ENCODE peak calls at places on chromosomes 2 and 18, in eight cellular contexts. Y is choroid plexus epithelial cell; R is HCT116; U is CD4-positive, alpha-beta memory T cell; M is fibroblast of pulmonary artery; V is lower leg skin; B is right cardiac atrium; I is IMR-90. C is an unnamed sample.

GRCh38 chr2:120669121-120669952 is 66.3 kb upstream of the GLI2 start:
- DNase-seq in Y (peak), V (no peak), M (peak), R (peak), I (peak), U (no peak), B (no peak), C (peak)

GRCh38 chr2:23388292-23388691 is 3.3 kb downstream of the KLHL29 start:
- DNase-seq in M (no peak), V (no peak), Y (no peak), U (no peak), B (no peak), R (no peak), I (no peak), C (no peak)

GRCh38 chr2:216012830-216013079 is 596 bp downstream of the MREG start:
- DNase-seq in V (no peak), B (no peak), R (no peak), M (no peak), Y (no peak), U (no peak), I (no peak), C (no peak)

GRCh38 chr2:37232131-37232933 is 874 bp downstream of the NDUFAF7 start:
- DNase-seq in I (peak), B (peak), M (peak), Y (no peak), U (no peak), V (peak), R (no peak), C (peak)

GRCh38 chr18:51957001-51957400 is 383.0 kb upstream of the DCC start:
- DNase-seq in Y (no peak), B (no peak), V (no peak), M (no peak), R (no peak), U (no peak), I (no peak), C (no peak)

GRCh38 chr2:180695570-180695969 is 284.8 kb upstream of the UBE2E3 start:
- DNase-seq in M (no peak), B (no peak), U (no peak), I (no peak), Y (no peak), R (no peak), V (no peak), C (no peak)

GRCh38 chr2:101900375-101900774 is 91.4 kb upstream of the IL1R2 start:
- DNase-seq in Y (no peak), U (no peak), R (no peak), B (no peak), I (no peak), V (no peak), M (no peak), C (no peak)

GRCh38 chr18:14029512-14029911 is 102.7 kb downstream of the ZNF519 start:
- DNase-seq in V (no peak), M (no peak), Y (no peak), U (no peak), I (no peak), B (no peak), R (no peak), C (no peak)

GRCh38 chr2:107325983-107326786 is 440.2 kb upstream of the ST6GAL2 start:
- DNase-seq in V (peak), I (no peak), B (peak), M (peak), U (no peak), R (no peak), Y (peak), C (peak)

GRCh38 chr2:211869134-211869533 is 669.5 kb downstream of the ERBB4 start:
- DNase-seq in V (no peak), I (no peak), U (no peak), M (no peak), Y (no peak), R (no peak), B (no peak), C (no peak)

GRCh38 chr2:158968396-158969161 is at the start of gene TANC1:
- DNase-seq in R (peak), Y (peak), B (peak), U (peak), M (peak), I (peak), V (peak), C (peak)

GRCh38 chr18:4807495-4808293 is 352.6 kb upstream of the DLGAP1 start:
- DNase-seq in I (no peak), U (no peak), B (no peak), V (no peak), R (no peak), M (no peak), Y (no peak), C (no peak)

GRCh38 chr2:160308476-160308875 is 108.4 kb upstream of the ITGB6 start:
- DNase-seq in I (no peak), V (no peak), Y (no peak), B (peak), M (no peak), U (no peak), R (no peak), C (peak)

GRCh38 chr18:8529609-8530008 is 79.6 kb upstream of the RAB12 start:
- DNase-seq in R (no peak), B (no peak), U (no peak), V (no peak), Y (no peak), M (no peak), I (no peak), C (no peak)

GRCh38 chr2:216858312-216858711 is 1.6 kb downstream of the TNP1 start:
- DNase-seq in I (peak), U (no peak), V (no peak), B (no peak), R (no peak), Y (peak), M (no peak), C (no peak)

GRCh38 chr2:212364586-212364985 is 174.0 kb downstream of the ERBB4 start:
- DNase-seq in Y (no peak), V (no peak), M (peak), U (no peak), R (no peak), I (no peak), B (no peak), C (no peak)

GRCh38 chr18:23307567-23308295 is 145.4 kb upstream of the RIOK3 start:
- DNase-seq in M (peak), B (no peak), R (peak), U (no peak), Y (peak), V (no peak), I (peak), C (peak)

GRCh38 chr2:96470636-96471035 is 34.5 kb downstream of the NEURL3 start:
- DNase-seq in U (no peak), R (no peak), M (peak), Y (peak), V (no peak), B (peak), I (peak), C (peak)

GRCh38 chr2:69694894-69695849 is 46.8 kb upstream of the ANXA4 start:
- DNase-seq in M (peak), B (no peak), V (no peak), Y (peak), R (no peak), U (no peak), I (peak), C (peak)

GRCh38 chr18:32360682-32361345 is 109.9 kb downstream of the GAREM1 start:
- DNase-seq in B (no peak), U (no peak), M (no peak), R (no peak), Y (no peak), I (no peak), V (no peak), C (no peak)

GRCh38 chr18:72056171-72056570 is 488.0 kb downstream of the CBLN2 start:
- DNase-seq in M (no peak), R (no peak), B (no peak), I (no peak), U (no peak), V (no peak), Y (no peak), C (no peak)

GRCh38 chr2:183389546-183390080 is 265.4 kb downstream of the NUP35 start:
- DNase-seq in M (no peak), R (no peak), U (no peak), I (no peak), Y (no peak), B (peak), V (no peak), C (no peak)

GRCh38 chr2:81266106-81266505 is 961.6 kb upstream of the LRRTM1 start:
- DNase-seq in Y (no peak), B (no peak), U (no peak), R (peak), M (peak), I (no peak), V (no peak), C (peak)

GRCh38 chr2:105378276-105378840 is 20.5 kb downstream of the FHL2 start:
- DNase-seq in M (no peak), U (no peak), R (no peak), Y (no peak), I (no peak), V (no peak), B (no peak), C (no peak)

GRCh38 chr2:20599861-20600461 is 50.9 kb downstream of the HS1BP3 start:
- DNase-seq in Y (no peak), V (no peak), U (no peak), I (no peak), M (no peak), R (no peak), B (peak), C (no peak)

GRCh38 chr2:200618590-200619021 is 32.8 kb downstream of the AOX1 start:
- DNase-seq in B (no peak), Y (peak), V (no peak), R (no peak), I (peak), M (peak), U (no peak), C (peak)

GRCh38 chr2:190607657-190608357 is 41.1 kb upstream of the NAB1 start:
- DNase-seq in U (no peak), I (peak), V (no peak), M (peak), Y (peak), R (peak), B (no peak), C (peak)

GRCh38 chr2:239394346-239394945 is 6.4 kb downstream of the HDAC4 start:
- DNase-seq in B (peak), M (no peak), Y (no peak), U (no peak), R (no peak), I (no peak), V (no peak), C (no peak)

GRCh38 chr2:186532891-186533290 is 46.8 kb downstream of the ZC3H15 start:
- DNase-seq in B (no peak), R (no peak), V (no peak), I (no peak), U (no peak), Y (no peak), M (peak), C (peak)

GRCh38 chr2:26847663-26848335 is at the start of gene DPYSL5:
- DNase-seq in U (no peak), B (no peak), R (peak), V (no peak), M (no peak), Y (no peak), I (no peak), C (no peak)

GRCh38 chr2:206555721-206556120 is 86.6 kb upstream of the FAM237A start:
- DNase-seq in I (peak), R (no peak), U (no peak), M (peak), Y (peak), V (no peak), B (no peak), C (peak)

GRCh38 chr2:195313976-195314375 is 343.1 kb upstream of the SLC39A10 start:
- DNase-seq in B (no peak), U (no peak), V (no peak), Y (no peak), M (no peak), R (no peak), I (no peak), C (no peak)

GRCh38 chr2:228768818-228769217 is 502.3 kb downstream of the PID1 start:
- DNase-seq in R (no peak), B (no peak), I (peak), M (peak), V (no peak), Y (peak), U (no peak), C (peak)

DNA sequence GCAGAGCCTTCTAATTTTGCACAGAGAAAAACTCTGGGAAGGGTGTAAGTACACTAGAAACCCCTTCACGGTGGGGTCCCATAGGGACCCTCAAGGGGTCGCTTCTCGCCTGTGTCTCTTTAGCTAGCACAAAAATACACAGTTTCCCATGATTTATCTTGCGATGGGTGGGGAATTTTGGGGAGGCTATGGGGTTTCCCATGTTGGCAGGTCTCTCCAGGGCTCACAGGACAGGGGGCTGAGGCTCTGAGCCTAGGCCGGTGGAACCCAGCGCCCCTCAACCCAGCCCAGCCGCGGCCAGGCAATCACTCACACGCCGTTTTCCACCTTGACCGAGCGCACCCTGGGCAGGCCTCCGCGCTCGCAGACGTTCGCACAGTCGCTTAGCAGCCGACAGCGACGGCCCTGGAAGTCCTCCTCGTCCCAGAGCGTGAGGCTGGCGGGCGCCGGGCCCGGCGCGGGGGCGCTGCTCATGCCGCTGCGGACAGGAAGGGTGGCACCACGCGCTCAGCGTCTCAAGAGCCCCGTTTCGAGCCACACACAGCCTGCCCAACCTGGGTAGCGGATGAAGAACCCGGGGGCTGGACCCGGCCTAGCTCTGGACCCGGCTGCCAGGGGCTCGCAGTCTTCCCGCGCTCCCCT is 398 bp downstream of the CRYBA2 start:
- DNase-seq in V (no peak), M (no peak), I (no peak), U (no peak), B (no peak), Y (no peak), R (no peak), C (no peak)
- H3K4me3 ChIP-seq in V (peak), M (no peak), I (no peak), U (no peak), B (peak), Y (no peak), R (no peak), C (no peak)

DNA sequence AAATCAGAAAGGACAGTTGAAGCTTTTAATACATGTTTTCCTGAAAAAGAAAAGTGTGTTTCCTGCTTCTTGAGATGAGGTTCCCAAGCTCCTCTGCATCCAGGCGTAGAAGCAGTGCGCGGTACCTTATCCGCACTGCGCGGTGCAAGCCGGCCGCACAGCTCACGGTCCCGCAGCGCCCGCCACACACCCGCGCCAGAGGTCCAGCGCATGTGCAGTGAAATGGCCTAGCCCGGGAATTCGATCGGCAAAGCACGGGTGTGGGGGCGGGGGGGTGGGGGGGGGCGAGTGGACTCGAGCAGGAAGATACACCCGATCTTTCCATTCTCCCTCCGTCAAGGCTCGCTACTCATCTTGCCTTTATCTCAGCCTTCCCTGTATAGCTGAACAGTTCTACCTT is 10.1 kb downstream of the HOXD8 start:
- DNase-seq in M (no peak), I (no peak), Y (no peak), U (no peak), R (no peak), V (no peak), B (no peak), C (no peak)
- H3K4me3 ChIP-seq in M (no peak), I (no peak), Y (no peak), U (no peak), R (no peak), V (no peak), B (no peak), C (no peak)

DNA sequence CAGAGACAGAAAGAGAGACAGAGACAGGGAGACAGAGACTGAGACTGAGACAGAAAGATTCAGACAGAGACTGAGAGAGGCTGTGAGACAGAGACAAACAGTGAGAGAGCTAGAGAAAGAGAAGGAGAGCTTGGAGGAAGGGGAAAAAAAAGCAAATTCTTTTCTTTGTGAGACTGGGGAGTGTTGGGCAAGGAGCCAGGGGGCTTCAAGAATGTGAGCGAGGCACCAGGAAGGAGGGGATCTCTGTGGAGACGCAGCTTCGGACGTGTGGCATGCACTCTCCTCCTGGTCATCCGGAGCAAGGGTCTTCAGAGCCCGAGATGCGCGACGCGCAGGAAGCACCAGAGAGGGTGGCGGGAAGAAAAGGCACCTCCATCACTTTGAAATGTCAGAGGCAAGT is 73.2 kb downstream of the MYCN start:
- DNase-seq in Y (no peak), R (no peak), B (no peak), M (no peak), I (no peak), V (no peak), U (no peak), C (no peak)
- H3K4me3 ChIP-seq in Y (no peak), R (no peak), B (no peak), M (no peak), I (no peak), V (no peak), U (no peak), C (no peak)

DNA sequence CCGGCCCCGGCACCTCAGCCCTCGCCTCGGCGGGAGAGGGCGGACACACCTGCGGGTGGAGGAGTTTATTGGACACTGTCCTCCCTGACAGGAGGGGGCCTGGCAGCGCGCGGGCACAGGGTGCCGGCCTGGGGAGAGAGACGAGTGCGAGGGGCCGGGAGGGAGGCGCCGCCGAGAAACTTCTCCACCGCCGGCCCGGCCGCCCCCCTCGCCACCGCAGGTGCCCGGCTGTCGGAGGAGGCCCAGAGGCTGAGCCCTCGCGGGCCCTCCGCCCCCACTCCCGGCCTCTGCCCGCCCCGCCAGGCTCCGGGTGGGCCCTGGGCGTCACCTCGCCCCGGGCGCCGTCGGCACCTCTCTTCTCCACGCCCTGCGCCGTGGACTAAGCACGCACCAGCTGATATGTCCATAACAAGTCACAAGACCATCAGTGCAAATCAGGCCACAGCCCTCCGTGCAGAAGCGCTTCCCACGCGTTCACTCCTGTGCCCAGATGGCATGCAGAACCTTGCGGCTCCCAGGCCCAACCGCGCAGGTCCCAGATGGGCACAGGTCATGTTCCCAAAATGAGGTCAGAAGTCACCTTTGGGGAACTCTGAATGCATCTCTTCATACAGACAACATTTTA is 311.2 kb downstream of the CELF4 start:
- DNase-seq in M (no peak), U (no peak), R (no peak), B (no peak), I (no peak), Y (no peak), V (no peak), C (no peak)
- H3K4me3 ChIP-seq in M (no peak), U (no peak), R (no peak), B (peak), I (no peak), Y (no peak), V (no peak), C (no peak)

DNA sequence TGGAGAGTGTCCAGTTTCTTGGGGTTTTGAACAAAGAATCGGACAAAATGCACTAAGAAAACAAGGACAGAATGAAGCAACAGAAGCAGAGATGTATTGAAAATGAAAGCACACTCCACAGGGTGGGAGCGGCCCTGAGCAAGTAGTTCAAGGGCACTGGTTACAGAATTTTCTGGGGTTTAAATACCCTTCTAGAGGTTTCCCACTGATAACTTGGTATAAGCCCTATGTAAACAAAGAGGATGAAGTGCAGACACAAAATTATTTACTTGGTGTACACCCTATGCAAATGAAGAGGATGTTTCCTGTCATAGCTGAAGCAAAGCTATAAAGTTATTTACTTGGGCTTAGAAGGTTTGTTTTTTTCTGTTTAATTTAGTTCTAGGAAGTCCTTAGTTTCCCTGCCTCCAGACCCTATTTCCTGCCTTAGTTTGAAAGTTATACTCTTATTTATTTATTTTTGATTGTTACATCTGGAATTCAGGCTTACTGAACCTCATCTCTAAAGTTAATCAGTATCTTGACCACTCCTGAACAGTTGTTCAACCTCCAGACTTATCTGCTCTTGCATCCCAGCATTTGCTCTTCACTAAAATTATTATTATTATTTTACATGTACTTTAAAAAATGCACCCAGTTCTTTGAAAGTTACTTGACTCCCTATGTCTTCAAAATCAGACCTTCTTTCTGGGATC is 193.5 kb downstream of the SPP2 start:
- DNase-seq in Y (peak), U (no peak), R (no peak), I (no peak), M (no peak), B (no peak), V (no peak), C (peak)
- H3K4me3 ChIP-seq in Y (no peak), U (no peak), R (no peak), I (no peak), M (no peak), B (no peak), V (no peak), C (no peak)

DNA sequence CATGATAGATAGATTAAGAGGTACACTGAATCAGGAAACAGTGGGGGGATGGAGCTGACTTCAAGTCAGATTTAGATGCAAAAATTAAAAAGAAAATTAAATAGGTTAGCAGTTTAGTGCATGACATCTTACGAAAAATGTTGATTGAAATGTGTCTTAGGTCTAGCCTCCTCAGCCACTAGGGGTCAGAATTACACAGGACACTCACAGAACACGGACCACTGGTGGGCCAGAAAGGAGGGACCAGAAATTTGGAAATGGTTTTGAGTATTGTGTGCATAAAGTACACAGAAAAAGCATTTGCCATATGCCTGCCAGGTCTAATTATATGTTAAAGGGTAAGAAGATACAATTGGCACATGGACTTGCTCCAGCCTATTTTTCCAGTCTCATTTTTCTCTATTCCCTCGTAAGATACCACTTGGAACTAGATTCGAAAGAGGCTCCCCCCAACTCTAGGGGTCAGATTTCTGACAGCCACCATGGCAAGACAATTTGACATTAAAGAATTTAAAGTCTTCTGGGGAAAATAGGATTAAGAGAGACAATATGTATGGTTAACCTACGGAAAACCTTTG is 550.2 kb upstream of the SETBP1 start:
- DNase-seq in Y (peak), I (peak), U (no peak), V (no peak), R (no peak), M (peak), B (peak), C (peak)
- H3K4me3 ChIP-seq in Y (no peak), I (no peak), U (no peak), V (no peak), R (no peak), M (no peak), B (no peak), C (no peak)

GRCh38 chr18:45838302-45839070 is 13.0 kb downstream of the SIGLEC15 start:
- DNase-seq in V (no peak), B (no peak), R (no peak), M (no peak), I (no peak), U (no peak), Y (no peak), C (no peak)
- H3K4me3 ChIP-seq in V (no peak), B (no peak), R (no peak), M (no peak), I (no peak), U (no peak), Y (peak), C (no peak)